ENCODE peak calls at places on chromosomes 4 and X, in nine cellular contexts. K is breast epithelium; E is effector memory CD4-positive, alpha-beta T cell; X is cardiac fibroblast; G is heart right ventricle; I is AG10803; Z is kidney epithelial cell; B is cardiac muscle cell; F is fibroblast of mammary gland. Q is an unnamed sample.

GRCh38 chr4:74262522-74262921 is 45.7 kb upstream of the EPGN start:
- DNase-seq in K (no peak), E (no peak), X (peak), G (no peak), I (no peak), Z (no peak), B (no peak), F (no peak), Q (no peak)

GRCh38 chr4:151251922-151252321 is 25.0 kb upstream of the PRSS48 start:
- DNase-seq in K (no peak), E (no peak), X (no peak), G (no peak), I (no peak), Z (no peak), B (no peak), F (no peak), Q (no peak)

GRCh38 chr4:30380404-30380998 is 339.7 kb upstream of the PCDH7 start:
- DNase-seq in K (no peak), E (no peak), X (peak), G (no peak), I (peak), Z (peak), B (peak), F (peak), Q (no peak)

GRCh38 chr4:23966720-23967119 is 76.9 kb upstream of the PPARGC1A start:
- DNase-seq in K (no peak), E (no peak), X (peak), G (no peak), I (no peak), Z (no peak), B (peak), F (peak), Q (no peak)

GRCh38 chr4:76804060-76804459 is 93.9 kb downstream of the SOWAHB start:
- DNase-seq in K (no peak), E (no peak), X (peak), G (no peak), I (peak), Z (no peak), B (no peak), F (peak), Q (no peak)

GRCh38 chr4:90190510-90190909 is 63.3 kb downstream of the CCSER1 start:
- DNase-seq in K (no peak), E (no peak), X (no peak), G (no peak), I (no peak), Z (no peak), B (no peak), F (no peak), Q (no peak)

GRCh38 chr4:153541426-153542096 is 75.4 kb downstream of the TMEM131L start:
- DNase-seq in K (no peak), E (no peak), X (peak), G (no peak), I (peak), Z (peak), B (no peak), F (peak), Q (no peak)

GRCh38 chr4:86506591-86506990 is 87.5 kb upstream of the PTPN13 start:
- DNase-seq in K (no peak), E (no peak), X (no peak), G (no peak), I (no peak), Z (no peak), B (peak), F (no peak), Q (no peak)

GRCh38 chr4:172152284-172152683 is 339.1 kb downstream of the GALNTL6 start:
- DNase-seq in K (no peak), E (no peak), X (no peak), G (no peak), I (no peak), Z (no peak), B (no peak), F (no peak), Q (no peak)

GRCh38 chr4:77950204-77950603 is 87.6 kb downstream of the MRPL1 start:
- DNase-seq in K (no peak), E (no peak), X (no peak), G (no peak), I (no peak), Z (no peak), B (no peak), F (peak), Q (no peak)

GRCh38 chr4:57265831-57266582 is 155.8 kb upstream of the IGFBP7 start:
- DNase-seq in K (no peak), E (no peak), X (peak), G (peak), I (no peak), Z (peak), B (peak), F (no peak), Q (no peak)

GRCh38 chr4:185997287-185997686 is 71.7 kb upstream of the TLR3 start:
- DNase-seq in K (no peak), E (no peak), X (no peak), G (peak), I (no peak), Z (no peak), B (no peak), F (no peak), Q (no peak)

DNA sequence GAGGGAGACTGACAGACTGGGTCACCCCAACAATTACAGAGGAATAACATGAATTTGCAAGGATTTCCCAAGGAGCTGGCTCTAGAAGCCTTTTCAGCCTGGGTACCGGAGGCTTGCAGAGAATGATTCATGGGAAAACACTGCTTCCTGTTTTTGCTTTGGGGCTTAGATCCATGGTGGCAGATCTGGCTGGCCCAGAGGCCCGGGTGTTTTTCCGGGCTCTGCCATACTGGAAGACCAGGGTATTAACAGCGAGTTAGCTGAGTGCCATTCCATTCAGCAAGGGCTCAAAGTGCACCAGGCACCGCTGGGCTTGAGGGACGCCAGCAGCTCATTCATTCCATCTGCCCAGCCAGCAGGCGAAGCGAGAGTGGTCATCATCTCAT is 1.3 kb downstream of the WDR1 start:
- DNase-seq in K (no peak), E (no peak), X (peak), G (no peak), I (peak), Z (no peak), B (no peak), F (peak), Q (peak)
- H3K4me3 ChIP-seq in K (peak), E (peak), X (peak), G (peak), I (peak), Z (peak), B (peak), F (peak), Q (peak)

GRCh38 chrX:107324493-107325310 is 118.3 kb downstream of the DNAAF6 start:
- DNase-seq in K (no peak), E (no peak), X (peak), G (peak), I (no peak), Z (no peak), B (peak), F (peak), Q (no peak)
- H3K4me3 ChIP-seq in K (no peak), E (no peak), X (no peak), G (no peak), I (no peak), Z (no peak), B (peak), F (no peak), Q (no peak)

GRCh38 chrX:29453333-29453732 is 762.0 kb upstream of the MAGEB2 start:
- DNase-seq in K (no peak), E (no peak), X (no peak), G (no peak), I (peak), Z (no peak), B (no peak), F (peak), Q (no peak)

GRCh38 chrX:29461039-29461438 is 754.3 kb upstream of the MAGEB2 start:
- DNase-seq in K (no peak), E (no peak), X (no peak), G (no peak), I (peak), Z (no peak), B (no peak), F (peak), Q (no peak)

GRCh38 chrX:29455702-29456101 is 759.7 kb upstream of the MAGEB2 start:
- DNase-seq in K (no peak), E (no peak), X (no peak), G (no peak), I (no peak), Z (no peak), B (no peak), F (no peak), Q (no peak)
- H3K4me3 ChIP-seq in K (no peak), E (no peak), X (no peak), G (no peak), I (no peak), Z (no peak), B (no peak), F (no peak), Q (no peak)

GRCh38 chr4:165331823-165332222 is 4.4 kb downstream of the MSMO1 start:
- DNase-seq in K (no peak), E (no peak), X (no peak), G (no peak), I (no peak), Z (no peak), B (no peak), F (no peak), Q (no peak)
- H3K4me3 ChIP-seq in K (no peak), E (no peak), X (peak), G (no peak), I (no peak), Z (peak), B (peak), F (peak), Q (no peak)

DNA sequence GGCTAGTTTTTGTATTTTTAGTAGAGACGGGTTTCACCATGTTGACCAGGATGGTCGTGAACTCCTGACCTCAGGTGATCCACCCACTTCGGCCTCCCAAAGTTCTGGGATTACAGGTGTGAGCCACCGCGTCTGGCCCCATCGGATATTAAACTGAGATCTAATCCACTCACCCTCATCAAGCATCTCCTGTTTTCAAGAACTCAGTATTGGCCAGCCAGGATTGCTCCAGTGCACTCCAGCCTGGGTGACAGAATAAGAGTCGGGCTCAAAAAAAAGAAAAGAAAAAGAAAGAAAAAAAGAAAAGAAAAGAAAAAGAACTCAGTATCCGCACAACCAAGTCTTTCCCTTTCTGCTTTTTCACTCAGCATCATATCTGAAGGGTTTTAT is 167.6 kb downstream of the OR13H1 start:
- DNase-seq in K (no peak), E (no peak), X (no peak), G (no peak), I (no peak), Z (no peak), B (no peak), F (no peak), Q (no peak)
- H3K4me3 ChIP-seq in K (peak), E (no peak), X (no peak), G (peak), I (no peak), Z (no peak), B (no peak), F (peak), Q (peak)

GRCh38 chr4:121712001-121712655 is 15.3 kb upstream of the ANXA5 start:
- DNase-seq in K (no peak), E (no peak), X (no peak), G (no peak), I (no peak), Z (no peak), B (no peak), F (no peak), Q (no peak)
- H3K4me3 ChIP-seq in K (peak), E (no peak), X (no peak), G (peak), I (peak), Z (no peak), B (no peak), F (no peak), Q (peak)

Q was measured in ascending aorta.